ENCODE peak calls at places on chromosomes 1 and 21, in eight cellular contexts. P is fibroblast of pulmonary artery, F is pancreas, S is AG10803, U is A549, C is GM23338, Y is H1, M is brain microvascular endothelial cell. W is an unnamed sample.

GRCh38 chr1:42779725-42780124 is 5.1 kb upstream of the TMEM269 start:
- DNase-seq in P (no peak), F (no peak), S (no peak), U (no peak), C (no peak), Y (no peak), M (no peak), W (no peak)

GRCh38 chr1:200035397-200035955 is 8.0 kb downstream of the NR5A2 start:
- DNase-seq in P (no peak), F (peak), S (no peak), U (no peak), C (peak), Y (peak), M (no peak), W (no peak)

GRCh38 chr1:207396360-207396759 is 57.8 kb upstream of the CR2 start:
- DNase-seq in P (no peak), F (no peak), S (no peak), U (no peak), C (peak), Y (no peak), M (no peak), W (no peak)

GRCh38 chr1:208544058-208544457 is 299.9 kb upstream of the PLXNA2 start:
- DNase-seq in P (no peak), F (no peak), S (no peak), U (no peak), C (no peak), Y (no peak), M (no peak), W (no peak)

GRCh38 chr1:40393173-40393572 is 19.6 kb downstream of the SMAP2 start:
- DNase-seq in P (no peak), F (no peak), S (no peak), U (no peak), C (no peak), Y (no peak), M (no peak), W (no peak)

GRCh38 chr1:31801450-31801849 is 14.4 kb downstream of the SPOCD1 start:
- DNase-seq in P (no peak), F (no peak), S (no peak), U (no peak), C (no peak), Y (no peak), M (no peak), W (no peak)

GRCh38 chr1:157047064-157047410 is 1.5 kb upstream of the ARHGEF11 start:
- DNase-seq in P (no peak), F (no peak), S (no peak), U (no peak), C (peak), Y (no peak), M (no peak), W (no peak)

GRCh38 chr1:229059671-229060079 is 211.2 kb upstream of the RAB4A start:
- DNase-seq in P (peak), F (no peak), S (peak), U (no peak), C (no peak), Y (no peak), M (peak), W (peak)

GRCh38 chr1:9233942-9234222 is 692 bp upstream of the H6PD start:
- DNase-seq in P (no peak), F (no peak), S (no peak), U (no peak), C (no peak), Y (no peak), M (no peak), W (no peak)

GRCh38 chr1:119739150-119739549 is 27.4 kb downstream of the PHGDH start:
- DNase-seq in P (peak), F (no peak), S (no peak), U (no peak), C (no peak), Y (no peak), M (no peak), W (no peak)

GRCh38 chr1:119736649-119737039 is 24.9 kb downstream of the PHGDH start:
- DNase-seq in P (no peak), F (no peak), S (no peak), U (no peak), C (no peak), Y (no peak), M (no peak), W (no peak)

GRCh38 chr1:119738100-119738720 is 26.5 kb downstream of the PHGDH start:
- DNase-seq in P (no peak), F (no peak), S (no peak), U (no peak), C (no peak), Y (no peak), M (no peak), W (no peak)

GRCh38 chr1:119735217-119735616 is 23.5 kb downstream of the PHGDH start:
- DNase-seq in P (no peak), F (no peak), S (no peak), U (no peak), C (no peak), Y (no peak), M (no peak), W (no peak)

GRCh38 chr1:119737040-119737682 is 25.4 kb downstream of the PHGDH start:
- DNase-seq in P (peak), F (peak), S (no peak), U (no peak), C (no peak), Y (no peak), M (no peak), W (peak)
- H3K4me3 ChIP-seq in P (no peak), F (no peak), S (no peak), U (no peak), C (no peak), Y (no peak), M (no peak), W (no peak)

DNA sequence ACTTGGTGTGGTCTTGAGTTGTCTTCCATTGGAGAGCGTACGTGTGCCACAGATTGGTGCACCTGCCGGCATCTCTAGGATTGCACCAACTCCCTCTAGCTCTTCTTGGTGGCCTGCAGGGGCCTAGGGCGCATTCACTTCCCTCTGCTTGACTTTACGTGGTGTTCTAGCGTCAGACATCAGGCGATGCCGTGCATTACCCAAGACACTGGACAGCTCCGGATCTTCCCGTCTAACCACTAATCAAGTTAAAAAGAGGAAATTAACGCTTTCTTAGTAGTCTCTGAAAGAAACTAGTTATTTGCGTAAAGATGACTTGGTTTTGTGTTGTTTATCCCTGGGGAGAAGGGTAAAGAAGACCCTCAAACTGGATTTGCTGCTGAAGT is 510 bp upstream of the IL10RB start:
- DNase-seq in P (no peak), F (no peak), S (no peak), U (no peak), C (peak), Y (no peak), M (no peak), W (peak)
- TF ChIP-seq CTCF in P (no peak), F (no peak), S (no peak), U (no peak), C (no peak), Y (no peak), M (peak), W (no peak)

DNA sequence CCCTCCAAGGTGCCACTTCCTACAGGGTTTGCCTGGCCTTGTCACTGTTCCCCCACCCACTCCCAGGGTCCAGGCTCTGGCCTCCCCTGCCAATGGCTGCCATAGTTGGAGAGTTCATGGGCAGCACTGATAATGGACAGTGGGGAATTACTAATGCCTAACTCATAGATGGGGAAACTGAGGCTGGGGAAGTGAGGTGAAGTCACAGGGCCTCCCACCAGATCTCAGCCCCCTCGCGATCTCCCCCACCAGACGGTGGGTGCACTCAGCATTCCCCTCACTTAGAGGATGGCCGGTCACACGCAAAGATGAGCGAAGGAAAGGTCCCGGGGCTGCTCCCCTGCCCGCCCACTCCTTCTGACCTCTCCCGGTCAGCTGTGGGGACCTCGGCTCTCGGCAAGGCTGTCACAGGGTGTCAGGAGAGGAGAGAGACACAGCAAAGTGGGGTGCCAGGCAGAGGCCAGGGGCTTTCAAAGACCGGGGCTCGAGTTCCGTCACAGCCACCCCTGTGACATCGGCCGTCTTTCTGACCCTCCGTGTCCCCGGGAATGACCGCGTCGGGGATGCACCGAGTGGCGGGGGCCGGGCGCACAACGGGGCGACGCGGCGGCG is 230.0 kb upstream of the TMEM51 start:
- DNase-seq in P (no peak), F (no peak), S (no peak), U (no peak), C (no peak), Y (no peak), M (no peak), W (no peak)
- H3K4me3 ChIP-seq in P (no peak), F (no peak), S (peak), U (peak), C (peak), Y (peak), M (peak), W (peak)

GRCh38 chr1:169108897-169109560 is 2.5 kb downstream of the ATP1B1 start:
- DNase-seq in P (no peak), F (no peak), S (no peak), U (no peak), C (peak), Y (no peak), M (peak), W (peak)
- TF ChIP-seq CTCF in P (peak), F (no peak), S (peak), U (peak), C (peak), Y (peak), M (peak), W (peak)

GRCh38 chr21:29190920-29191319 is 60.5 kb downstream of the MAP3K7CL start:
- DNase-seq in P (peak), F (no peak), S (peak), U (no peak), C (no peak), Y (no peak), M (no peak), W (peak)
- H3K4me3 ChIP-seq in P (no peak), F (no peak), S (no peak), U (no peak), C (no peak), Y (no peak), M (no peak), W (no peak)

DNA sequence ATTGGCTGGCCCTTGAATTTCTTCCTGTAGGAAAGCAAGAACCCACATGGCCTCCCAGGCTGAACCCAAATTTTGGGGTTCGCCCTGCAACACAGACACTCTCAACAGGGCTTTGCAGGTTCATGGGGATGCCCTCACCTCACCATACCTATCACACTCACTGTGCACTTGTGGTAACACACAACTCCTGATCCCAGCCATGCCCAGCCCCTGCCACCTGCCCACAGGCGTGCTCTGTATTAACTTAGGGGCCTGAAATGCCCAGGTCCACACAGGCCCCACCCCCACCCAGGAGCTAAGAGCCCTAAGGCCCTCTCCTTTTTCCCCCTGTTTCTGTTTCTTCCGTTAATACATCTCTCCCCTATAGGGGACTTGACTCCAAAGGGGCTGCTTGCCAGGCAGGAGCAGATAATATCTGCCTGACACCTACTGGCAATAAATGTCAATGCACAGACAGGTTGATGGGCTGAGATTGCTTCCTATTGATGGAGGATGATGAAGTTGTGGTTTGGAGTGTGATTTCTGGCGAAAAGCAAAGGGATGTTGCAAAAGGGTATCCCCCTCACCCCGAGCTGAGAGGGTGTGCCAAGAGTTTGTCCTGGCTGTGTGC is 171.5 kb downstream of the AJAP1 start:
- DNase-seq in P (no peak), F (no peak), S (peak), U (peak), C (no peak), Y (no peak), M (peak), W (no peak)
- TF ChIP-seq CTCF in P (no peak), F (no peak), S (peak), U (peak), C (no peak), Y (peak), M (peak), W (no peak)

GRCh38 chr1:61435226-61435625 is 289.7 kb downstream of the TM2D1 start:
- DNase-seq in P (no peak), F (no peak), S (no peak), U (no peak), C (no peak), Y (no peak), M (no peak), W (no peak)

GRCh38 chr1:61436491-61437120 is 288.3 kb downstream of the TM2D1 start:
- DNase-seq in P (peak), F (no peak), S (no peak), U (no peak), C (peak), Y (no peak), M (no peak), W (peak)

GRCh38 chr1:61434276-61434675 is 290.7 kb downstream of the TM2D1 start:
- DNase-seq in P (no peak), F (no peak), S (no peak), U (no peak), C (no peak), Y (no peak), M (peak), W (no peak)

GRCh38 chr1:61433646-61434045 is 291.3 kb downstream of the TM2D1 start:
- DNase-seq in P (no peak), F (no peak), S (no peak), U (no peak), C (no peak), Y (no peak), M (no peak), W (no peak)

DNA sequence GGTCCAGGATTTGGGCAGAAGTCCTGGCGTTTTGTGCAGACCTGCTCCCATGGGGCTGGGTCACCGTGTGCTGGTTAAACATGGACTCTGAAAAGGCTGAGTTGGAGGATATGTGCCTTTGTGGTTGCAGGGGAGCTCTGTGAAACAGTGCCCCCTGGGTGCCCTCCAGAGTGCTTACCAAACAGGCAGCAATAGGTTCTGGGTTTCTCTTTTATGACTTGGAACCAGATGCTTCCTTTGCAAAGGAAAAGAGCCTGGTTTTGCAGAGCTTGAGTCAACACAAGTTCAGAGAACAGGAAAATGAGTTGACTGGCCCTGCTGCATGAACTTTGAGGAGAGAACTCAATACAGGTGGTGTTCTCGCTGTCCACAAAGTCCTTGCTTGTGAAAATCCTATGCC is 288.9 kb downstream of the TM2D1 start:
- DNase-seq in P (no peak), F (no peak), S (no peak), U (no peak), C (no peak), Y (no peak), M (no peak), W (peak)
- H3K4me3 ChIP-seq in P (no peak), F (no peak), S (no peak), U (no peak), C (no peak), Y (no peak), M (no peak), W (no peak)

GRCh38 chr21:42655797-42656770 is 2.7 kb downstream of the PDE9A start:
- DNase-seq in P (no peak), F (no peak), S (no peak), U (no peak), C (peak), Y (peak), M (no peak), W (no peak)

GRCh38 chr21:42654913-42655796 is 1.7 kb downstream of the PDE9A start:
- DNase-seq in P (no peak), F (no peak), S (no peak), U (no peak), C (no peak), Y (peak), M (no peak), W (no peak)

GRCh38 chr21:42658320-42659105 is 5.1 kb downstream of the PDE9A start:
- DNase-seq in P (no peak), F (no peak), S (no peak), U (no peak), C (no peak), Y (no peak), M (no peak), W (no peak)

GRCh38 chr21:42657676-42658319 is 4.4 kb downstream of the PDE9A start:
- DNase-seq in P (no peak), F (no peak), S (no peak), U (no peak), C (no peak), Y (no peak), M (no peak), W (no peak)

GRCh38 chr21:42656872-42657271 is 3.5 kb downstream of the PDE9A start:
- DNase-seq in P (no peak), F (no peak), S (no peak), U (no peak), C (no peak), Y (no peak), M (no peak), W (no peak)
- TF ChIP-seq CTCF in P (no peak), F (no peak), S (no peak), U (no peak), C (no peak), Y (no peak), M (no peak), W (no peak)

DNA sequence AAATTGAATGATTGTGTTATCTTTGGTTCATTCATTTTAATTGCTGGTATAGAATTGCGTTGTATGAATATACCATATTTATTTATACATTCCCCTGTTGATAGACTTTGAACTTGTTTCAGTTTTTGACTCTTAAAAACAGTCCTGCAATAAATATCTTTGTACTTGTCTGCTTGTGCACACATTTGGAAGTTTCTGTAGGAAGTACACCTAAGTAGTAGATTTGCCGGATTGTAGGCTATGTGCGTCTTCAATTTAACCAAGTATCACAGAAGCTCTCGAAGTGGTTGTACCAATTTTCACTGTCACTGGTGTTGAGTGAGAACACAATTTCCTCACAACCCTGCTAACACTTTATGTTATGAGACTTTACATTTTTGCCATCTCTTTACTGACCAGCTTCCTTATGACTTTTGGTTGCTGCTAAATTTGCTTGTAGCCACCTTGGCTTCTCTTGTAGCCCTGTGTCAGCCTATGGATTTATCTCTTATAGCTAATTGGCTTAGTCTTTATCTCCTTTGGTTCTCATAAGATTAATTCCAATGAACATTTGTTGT is 2.2 kb downstream of the TTC3 start:
- DNase-seq in P (no peak), F (no peak), S (no peak), U (no peak), C (no peak), Y (no peak), M (no peak), W (no peak)
- H3K4me3 ChIP-seq in P (peak), F (no peak), S (peak), U (no peak), C (no peak), Y (no peak), M (no peak), W (no peak)

DNA sequence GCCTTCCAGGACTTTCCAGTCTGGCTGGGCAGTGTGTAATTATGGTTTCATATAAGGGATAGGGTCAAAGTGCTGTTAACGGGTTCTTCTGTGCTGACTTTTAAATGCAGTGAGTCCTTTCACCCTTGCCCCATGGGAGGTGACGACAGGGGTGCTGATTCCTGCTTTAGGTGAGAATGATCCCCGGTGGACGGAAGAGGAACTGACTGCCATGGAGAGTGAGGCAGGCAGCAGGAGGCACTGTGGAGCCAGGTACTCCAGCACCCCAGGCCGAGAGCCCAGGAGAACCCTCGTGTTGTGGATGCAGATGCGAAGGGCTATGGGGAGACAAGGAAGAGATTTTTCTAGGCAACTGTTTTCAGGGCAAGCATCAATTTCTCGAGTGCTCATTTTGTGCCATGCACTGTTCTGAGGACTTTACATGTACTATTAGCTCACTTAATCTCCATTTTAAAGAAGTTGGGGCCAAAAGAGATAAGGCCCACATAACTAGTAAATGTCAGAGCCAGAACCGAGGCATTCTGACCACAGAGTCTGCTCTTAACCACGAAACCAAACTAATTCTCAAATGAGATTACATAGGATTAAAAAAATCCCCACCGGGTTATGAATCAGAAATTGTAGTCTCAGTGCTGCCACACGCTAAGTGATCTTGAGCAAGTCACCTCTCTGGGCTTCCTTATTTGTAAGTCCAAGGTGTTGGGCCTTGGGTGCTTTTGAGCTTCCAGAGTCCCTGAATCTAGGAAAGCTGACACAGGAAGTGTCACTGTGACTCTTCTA is 28.2 kb downstream of the STPG1 start:
- DNase-seq in P (peak), F (no peak), S (peak), U (no peak), C (peak), Y (peak), M (peak), W (peak)
- TF ChIP-seq CTCF in P (peak), F (no peak), S (peak), U (peak), C (peak), Y (peak), M (peak), W (peak)